ENCODE peak calls at places on chromosomes 7 and 10, in eight cellular contexts. M, B, W, G, K, T, D and R are unnamed samples.

GRCh38 chr10:112775892-112776679 is 174.0 kb upstream of the TCF7L2 start:
- DNase-seq in M (no peak), B (no peak), W (no peak), G (no peak), K (no peak), T (no peak), D (no peak), R (no peak)

GRCh38 chr7:75915416-75916156 is 631 bp downstream of the POR start:
- DNase-seq in M (peak; percentile 64), B (peak; percentile 53), W (no peak), G (peak; percentile 30), K (peak; percentile 50), T (peak; percentile 62), D (no peak), R (peak; percentile 52)

GRCh38 chr10:52583341-52583740 is 189.2 kb downstream of the MBL2 start:
- DNase-seq in M (no peak), B (no peak), W (no peak), G (no peak), K (no peak), T (no peak), D (no peak), R (no peak)

GRCh38 chr10:116183733-116184447 is 89.1 kb downstream of the GFRA1 start:
- DNase-seq in M (peak; percentile 21), B (no peak), W (no peak), G (no peak), K (peak; percentile 2), T (no peak), D (peak; percentile 1), R (peak; percentile 7)

GRCh38 chr7:73891178-73891885 is 30.4 kb downstream of the TMEM270 start:
- DNase-seq in M (peak; percentile 44), B (no peak), W (no peak), G (no peak), K (no peak), T (no peak), D (no peak), R (no peak)

GRCh38 chr10:109968954-109969644 is 38.7 kb upstream of the ADD3 start:
- DNase-seq in M (no peak), B (no peak), W (no peak), G (no peak), K (peak; percentile 39), T (peak; percentile 24), D (no peak), R (no peak)

GRCh38 chr7:104275900-104276299 is 52.5 kb upstream of the LHFPL3 start:
- DNase-seq in M (no peak), B (no peak), W (no peak), G (no peak), K (no peak), T (no peak), D (peak; percentile 1), R (no peak)

GRCh38 chr7:82755705-82756551 is 312.4 kb upstream of the CACNA2D1 start:
- DNase-seq in M (no peak), B (no peak), W (no peak), G (no peak), K (no peak), T (peak; percentile 1), D (peak; percentile 62), R (peak; percentile 73)

GRCh38 chr10:76432274-76433012 is 1001.0 kb downstream of the LRMDA start:
- DNase-seq in M (peak; percentile 54), B (no peak), W (peak; percentile 43), G (no peak), K (peak; percentile 85), T (peak; percentile 81), D (peak; percentile 84), R (peak; percentile 74)

GRCh38 chr7:152615052-152615741 is 60.7 kb downstream of the XRCC2 start:
- DNase-seq in M (no peak), B (no peak), W (no peak), G (no peak), K (peak; percentile 14), T (no peak), D (no peak), R (peak; percentile 22)

GRCh38 chr7:127959770-127960169 is 71.5 kb downstream of the LRRC4 start:
- DNase-seq in M (no peak), B (peak; percentile 45), W (no peak), G (no peak), K (no peak), T (no peak), D (no peak), R (no peak)

GRCh38 chr7:133207687-133208086 is 45.2 kb upstream of the EXOC4 start:
- DNase-seq in M (peak; percentile 63), B (peak; percentile 43), W (no peak), G (peak; percentile 29), K (peak; percentile 25), T (peak; percentile 9), D (peak; percentile 4), R (peak; percentile 47)

GRCh38 chr10:42111661-42112330 is 526.6 kb downstream of the ZNF33B start:
- DNase-seq in M (no peak), B (no peak), W (no peak), G (no peak), K (no peak), T (no peak), D (no peak), R (no peak)

GRCh38 chr7:22718200-22718711 is 8.7 kb upstream of the IL6 start:
- DNase-seq in M (no peak), B (no peak), W (no peak), G (no peak), K (peak; percentile 86), T (peak; percentile 85), D (peak; percentile 83), R (peak; percentile 94)

GRCh38 chr7:91550931-91551330 is 286.7 kb downstream of the FZD1 start:
- DNase-seq in M (no peak), B (no peak), W (no peak), G (no peak), K (no peak), T (no peak), D (no peak), R (no peak)

GRCh38 chr10:133124357-133125211 is 35.4 kb upstream of the KNDC1 start:
- DNase-seq in M (peak; percentile 65), B (no peak), W (no peak), G (no peak), K (peak; percentile 38), T (peak; percentile 31), D (peak; percentile 7), R (peak; percentile 16)

GRCh38 chr10:44974628-44975431 is 3.8 kb downstream of the DEPP1 start:
- DNase-seq in M (peak; percentile 75), B (peak; percentile 82), W (no peak), G (peak; percentile 80), K (peak; percentile 85), T (peak; percentile 83), D (peak; percentile 48), R (peak; percentile 75)

GRCh38 chr7:23343806-23344500 is 44.8 kb downstream of the MALSU1 start:
- DNase-seq in M (no peak), B (no peak), W (no peak), G (no peak), K (no peak), T (no peak), D (no peak), R (no peak)

GRCh38 chr7:141133646-141134045 is 59.8 kb downstream of the TMEM178B start:
- DNase-seq in M (no peak), B (no peak), W (no peak), G (no peak), K (no peak), T (no peak), D (no peak), R (peak; percentile 26)

GRCh38 chr10:84296071-84296981 is 32.1 kb upstream of the CCSER2 start:
- DNase-seq in M (peak; percentile 81), B (no peak), W (no peak), G (no peak), K (peak; percentile 42), T (peak; percentile 52), D (peak; percentile 91), R (peak; percentile 67)

GRCh38 chr7:111437736-111438135 is 124.6 kb downstream of the IMMP2L start:
- DNase-seq in M (no peak), B (no peak), W (no peak), G (no peak), K (peak; percentile 29), T (peak; percentile 26), D (no peak), R (peak; percentile 33)

GRCh38 chr7:5457245-5457735 is 33.7 kb upstream of the TNRC18 start:
- DNase-seq in M (no peak), B (no peak), W (no peak), G (peak; percentile 39), K (no peak), T (no peak), D (no peak), R (no peak)

GRCh38 chr7:98049034-98049433 is 57.6 kb upstream of the LMTK2 start:
- DNase-seq in M (peak; percentile 61), B (no peak), W (no peak), G (no peak), K (no peak), T (no peak), D (no peak), R (no peak)

GRCh38 chr10:13604641-13605040 is 17.9 kb downstream of the PRPF18 start:
- DNase-seq in M (no peak), B (no peak), W (no peak), G (no peak), K (no peak), T (no peak), D (no peak), R (no peak)
- H3K4me3 ChIP-seq in M (no peak overlapping the region), B (no peak overlapping the region), W (no peak overlapping the region), G (no peak overlapping the region), K (no peak overlapping the region), T (no peak overlapping the region), D (no peak overlapping the region), R (no peak overlapping the region)

GRCh38 chr7:100380180-100380579 is 6.9 kb downstream of the PILRA start:
- DNase-seq in M (no peak), B (no peak), W (no peak), G (no peak), K (no peak), T (no peak), D (no peak), R (no peak)
- TF ChIP-seq CTCF in M (no peak), B (no peak), W (no peak), G (no peak), K (no peak), T (no peak), D (no peak), R (no peak)

GRCh38 chr7:53420550-53420949 is 385.1 kb downstream of the POM121L12 start:
- DNase-seq in M (no peak), B (no peak), W (no peak), G (no peak), K (no peak), T (no peak), D (no peak), R (no peak)
- H3K4me3 ChIP-seq in M (no peak overlapping the region), B (no peak overlapping the region), W (no peak overlapping the region), G (no peak overlapping the region), K (no peak overlapping the region), T (no peak overlapping the region), D (no peak overlapping the region), R (no peak overlapping the region)

GRCh38 chr7:150324366-150324961 is 1.1 kb upstream of the ACTR3C start:
- DNase-seq in M (peak; percentile 17), B (no peak), W (no peak), G (no peak), K (peak; percentile 61), T (peak; percentile 15), D (no peak), R (peak; percentile 55)

GRCh38 chr7:150325110-150325611 is 1.8 kb upstream of the ACTR3C start:
- DNase-seq in M (no peak), B (no peak), W (no peak), G (no peak), K (peak; percentile 95), T (peak; percentile 83), D (no peak), R (peak; percentile 59)

GRCh38 chr7:150322114-150322832 is 882 bp upstream of the LRRC61 start:
- DNase-seq in M (no peak), B (peak; percentile 79), W (no peak), G (no peak), K (no peak), T (no peak), D (no peak), R (no peak)

GRCh38 chr7:150322833-150323681 is at the start of the genes ACTR3C and LRRC61:
- DNase-seq in M (peak; percentile 91), B (peak; percentile 93), W (no peak), G (no peak), K (peak; percentile 43), T (no peak), D (no peak), R (peak; percentile 15)

GRCh38 chr7:150323682-150324365 is 479 bp upstream of the ACTR3C start:
- DNase-seq in M (no peak), B (peak; percentile 24), W (no peak), G (no peak), K (peak; percentile 22), T (no peak), D (no peak), R (peak; percentile 17)
- TF ChIP-seq CTCF in M (no peak), B (no peak), W (no peak), G (no peak), K (no peak), T (no peak), D (no peak), R (no peak)